ENCODE peak calls at places on chromosomes 3 and 15, in eight cellular contexts. One of them, this sample, is unnamed.
A peak's percentile ranks its signal among the peaks of the same experiment; 100 is the strongest.

GRCh38 chr3:196189608-196190347 is 21.4 kb downstream of the ZDHHC19 start:
- DNase-seq in Peyer's patch: no peak
- DNase-seq in heart left ventricle: no peak
- DNase-seq in astrocyte: no peak
- DNase-seq in suprapubic skin: no peak
- DNase-seq in colonic mucosa: no peak
- DNase-seq in uterus: no peak
- DNase-seq in IMR-90: no peak
- DNase-seq in this sample: no peak

GRCh38 chr3:59518268-59518667 is 468.4 kb upstream of the CFAP20DC start:
- DNase-seq in astrocyte: no peak
- DNase-seq in Peyer's patch: no peak
- DNase-seq in suprapubic skin: no peak
- DNase-seq in colonic mucosa: no peak
- DNase-seq in heart left ventricle: no peak
- DNase-seq in IMR-90: no peak
- DNase-seq in uterus: no peak
- DNase-seq in this sample: no peak

GRCh38 chr3:36650271-36650671 is 114.1 kb downstream of the DCLK3 start:
- DNase-seq in uterus: no peak
- DNase-seq in colonic mucosa: no peak
- DNase-seq in astrocyte: peak; percentile 80
- DNase-seq in IMR-90: peak; percentile 69
- DNase-seq in Peyer's patch: no peak
- DNase-seq in heart left ventricle: no peak
- DNase-seq in suprapubic skin: no peak
- DNase-seq in this sample: no peak

GRCh38 chr15:94015324-94015723 is 216.0 kb upstream of the MCTP2 start:
- DNase-seq in colonic mucosa: no peak
- DNase-seq in Peyer's patch: no peak
- DNase-seq in suprapubic skin: no peak
- DNase-seq in heart left ventricle: no peak
- DNase-seq in uterus: no peak
- DNase-seq in astrocyte: peak; percentile 21
- DNase-seq in IMR-90: no peak
- DNase-seq in this sample: no peak

GRCh38 chr3:45881031-45882022 is 5.0 kb upstream of the CCR9 start:
- DNase-seq in IMR-90: peak; percentile 53
- DNase-seq in astrocyte: peak; percentile 51
- DNase-seq in heart left ventricle: no peak
- DNase-seq in colonic mucosa: no peak
- DNase-seq in Peyer's patch: no peak
- DNase-seq in uterus: no peak
- DNase-seq in suprapubic skin: no peak
- DNase-seq in this sample: no peak

GRCh38 chr15:77140220-77140619 is 69.3 kb upstream of the TSPAN3 start:
- DNase-seq in uterus: no peak
- DNase-seq in IMR-90: no peak
- DNase-seq in heart left ventricle: no peak
- DNase-seq in suprapubic skin: no peak
- DNase-seq in astrocyte: no peak
- DNase-seq in colonic mucosa: no peak
- DNase-seq in Peyer's patch: no peak
- DNase-seq in this sample: no peak

GRCh38 chr15:40925495-40925862 is 3.7 kb upstream of the DLL4 start:
- DNase-seq in heart left ventricle: no peak
- DNase-seq in IMR-90: no peak
- DNase-seq in Peyer's patch: no peak
- DNase-seq in uterus: no peak
- DNase-seq in astrocyte: no peak
- DNase-seq in colonic mucosa: peak; percentile 46
- DNase-seq in suprapubic skin: no peak
- DNase-seq in this sample: no peak

GRCh38 chr15:28967071-28967470 is 81.3 kb downstream of the APBA2 start:
- DNase-seq in IMR-90: peak; percentile 70
- DNase-seq in Peyer's patch: no peak
- DNase-seq in heart left ventricle: no peak
- DNase-seq in colonic mucosa: no peak
- DNase-seq in uterus: no peak
- DNase-seq in astrocyte: peak; percentile 39
- DNase-seq in suprapubic skin: no peak
- DNase-seq in this sample: no peak

DNA sequence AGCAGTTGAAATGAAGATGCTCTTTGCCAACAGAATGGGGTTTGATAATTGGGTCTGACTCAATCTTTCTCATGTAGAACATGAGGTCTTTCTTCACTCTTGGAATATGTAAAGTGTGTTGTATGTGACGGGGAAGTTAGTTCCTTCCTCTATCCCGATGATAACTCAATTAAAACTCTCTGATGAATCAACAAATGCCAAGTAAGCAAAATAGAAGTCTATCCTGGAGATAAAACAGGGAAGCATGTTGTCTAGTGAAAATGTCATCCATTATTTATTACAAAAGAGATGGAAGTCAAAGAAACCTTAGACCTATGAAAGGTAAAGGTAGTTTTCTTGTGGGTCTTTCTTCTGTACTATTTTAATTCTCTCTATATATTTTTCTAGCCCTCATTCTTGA is 274.2 kb upstream of the ARRDC4 start:
- DNase-seq in astrocyte: no peak
- DNase-seq in Peyer's patch: no peak
- DNase-seq in IMR-90: no peak
- DNase-seq in suprapubic skin: no peak
- DNase-seq in colonic mucosa: no peak
- DNase-seq in uterus: no peak
- DNase-seq in heart left ventricle: no peak
- DNase-seq in this sample: no peak
- H3K4me3 ChIP-seq in astrocyte: no peak overlapping the region
- H3K4me3 ChIP-seq in Peyer's patch: no peak overlapping the region
- H3K4me3 ChIP-seq in IMR-90: no peak overlapping the region
- H3K4me3 ChIP-seq in suprapubic skin: no peak overlapping the region
- H3K4me3 ChIP-seq in colonic mucosa: no peak overlapping the region
- H3K4me3 ChIP-seq in uterus: no peak overlapping the region
- H3K4me3 ChIP-seq in heart left ventricle: no peak overlapping the region
- H3K4me3 ChIP-seq in this sample: no peak overlapping the region

DNA sequence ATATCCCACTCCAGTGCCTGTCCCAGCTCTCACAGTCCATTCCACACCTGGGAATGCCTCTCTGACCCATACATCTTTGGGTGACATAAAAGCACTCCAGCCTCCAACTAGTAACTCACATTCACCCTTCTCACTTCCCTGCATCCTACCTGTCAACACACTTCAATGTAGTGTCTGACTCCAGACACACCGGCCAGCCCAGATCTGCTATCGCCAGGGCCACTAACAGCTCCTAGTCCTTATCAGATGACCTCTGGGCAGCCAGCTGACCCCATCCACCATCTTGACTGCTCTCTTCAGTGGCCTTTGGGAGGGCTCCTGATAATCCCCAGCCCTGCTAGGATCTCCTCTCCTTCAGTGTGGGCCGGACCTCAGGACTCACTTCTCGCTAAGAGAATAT is 2.9 kb upstream of the MCM2 start:
- DNase-seq in astrocyte: no peak
- DNase-seq in heart left ventricle: no peak
- DNase-seq in uterus: no peak
- DNase-seq in IMR-90: no peak
- DNase-seq in suprapubic skin: no peak
- DNase-seq in colonic mucosa: no peak
- DNase-seq in Peyer's patch: no peak
- DNase-seq in this sample: no peak
- H3K4me1 ChIP-seq in astrocyte: peaks cover 14% of the 10 kb centered on the region
- H3K4me1 ChIP-seq in heart left ventricle: peaks cover 13% of the 10 kb centered on the region
- H3K4me1 ChIP-seq in uterus: no peaks in the 10 kb centered on the region
- H3K4me1 ChIP-seq in IMR-90: peaks cover 8% of the 10 kb centered on the region
- H3K4me1 ChIP-seq in suprapubic skin: peaks cover 31% of the 10 kb centered on the region
- H3K4me1 ChIP-seq in colonic mucosa: peaks cover 10% of the 10 kb centered on the region
- H3K4me1 ChIP-seq in Peyer's patch: peaks cover 27% of the 10 kb centered on the region
- H3K4me1 ChIP-seq in this sample: peaks cover 20% of the 10 kb centered on the region

DNA sequence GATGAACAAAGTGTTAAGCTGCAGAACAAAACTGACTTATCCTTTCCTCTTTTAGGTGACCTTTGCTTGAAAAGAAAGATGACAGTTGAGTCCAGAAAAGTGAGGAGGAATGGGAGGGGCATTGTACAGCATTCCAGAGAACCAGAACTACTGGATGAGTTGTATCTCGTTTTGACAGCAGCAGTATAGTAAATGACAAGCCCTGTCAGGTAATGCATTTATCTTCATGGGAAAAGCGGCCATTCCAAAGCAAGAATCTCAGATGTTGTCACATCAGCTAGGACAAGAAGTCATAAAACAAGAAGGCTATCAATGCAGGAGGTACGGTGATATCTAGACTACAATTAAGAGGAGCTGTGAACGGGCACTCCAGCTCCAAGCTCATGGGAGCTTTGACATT is 421.5 kb downstream of the MAGI1 start:
- DNase-seq in heart left ventricle: no peak
- DNase-seq in Peyer's patch: no peak
- DNase-seq in uterus: no peak
- DNase-seq in astrocyte: no peak
- DNase-seq in colonic mucosa: no peak
- DNase-seq in IMR-90: no peak
- DNase-seq in suprapubic skin: no peak
- DNase-seq in this sample: no peak
- H3K4me3 ChIP-seq in heart left ventricle: no peak overlapping the region
- H3K4me3 ChIP-seq in Peyer's patch: no peak overlapping the region
- H3K4me3 ChIP-seq in uterus: no peak overlapping the region
- H3K4me3 ChIP-seq in astrocyte: no peak overlapping the region
- H3K4me3 ChIP-seq in colonic mucosa: no peak overlapping the region
- H3K4me3 ChIP-seq in IMR-90: no peak overlapping the region
- H3K4me3 ChIP-seq in suprapubic skin: no peak overlapping the region
- H3K4me3 ChIP-seq in this sample: no peak overlapping the region

GRCh38 chr3:120425877-120426276 is 24.9 kb downstream of the FSTL1 start:
- DNase-seq in heart left ventricle: peak; percentile 40
- DNase-seq in astrocyte: peak; percentile 95
- DNase-seq in IMR-90: peak; percentile 91
- DNase-seq in Peyer's patch: no peak
- DNase-seq in uterus: peak; percentile 81
- DNase-seq in suprapubic skin: no peak
- DNase-seq in colonic mucosa: no peak
- DNase-seq in this sample: no peak
- H3K4me1 ChIP-seq in heart left ventricle: peaks cover 50% of the 10 kb centered on the region
- H3K4me1 ChIP-seq in astrocyte: peaks cover 74% of the 10 kb centered on the region
- H3K4me1 ChIP-seq in IMR-90: peaks cover 59% of the 10 kb centered on the region
- H3K4me1 ChIP-seq in Peyer's patch: peaks cover 3% of the 10 kb centered on the region
- H3K4me1 ChIP-seq in uterus: peaks cover 11% of the 10 kb centered on the region
- H3K4me1 ChIP-seq in suprapubic skin: peaks cover 51% of the 10 kb centered on the region
- H3K4me1 ChIP-seq in colonic mucosa: no peaks in the 10 kb centered on the region
- H3K4me1 ChIP-seq in this sample: peaks cover 44% of the 10 kb centered on the region

DNA sequence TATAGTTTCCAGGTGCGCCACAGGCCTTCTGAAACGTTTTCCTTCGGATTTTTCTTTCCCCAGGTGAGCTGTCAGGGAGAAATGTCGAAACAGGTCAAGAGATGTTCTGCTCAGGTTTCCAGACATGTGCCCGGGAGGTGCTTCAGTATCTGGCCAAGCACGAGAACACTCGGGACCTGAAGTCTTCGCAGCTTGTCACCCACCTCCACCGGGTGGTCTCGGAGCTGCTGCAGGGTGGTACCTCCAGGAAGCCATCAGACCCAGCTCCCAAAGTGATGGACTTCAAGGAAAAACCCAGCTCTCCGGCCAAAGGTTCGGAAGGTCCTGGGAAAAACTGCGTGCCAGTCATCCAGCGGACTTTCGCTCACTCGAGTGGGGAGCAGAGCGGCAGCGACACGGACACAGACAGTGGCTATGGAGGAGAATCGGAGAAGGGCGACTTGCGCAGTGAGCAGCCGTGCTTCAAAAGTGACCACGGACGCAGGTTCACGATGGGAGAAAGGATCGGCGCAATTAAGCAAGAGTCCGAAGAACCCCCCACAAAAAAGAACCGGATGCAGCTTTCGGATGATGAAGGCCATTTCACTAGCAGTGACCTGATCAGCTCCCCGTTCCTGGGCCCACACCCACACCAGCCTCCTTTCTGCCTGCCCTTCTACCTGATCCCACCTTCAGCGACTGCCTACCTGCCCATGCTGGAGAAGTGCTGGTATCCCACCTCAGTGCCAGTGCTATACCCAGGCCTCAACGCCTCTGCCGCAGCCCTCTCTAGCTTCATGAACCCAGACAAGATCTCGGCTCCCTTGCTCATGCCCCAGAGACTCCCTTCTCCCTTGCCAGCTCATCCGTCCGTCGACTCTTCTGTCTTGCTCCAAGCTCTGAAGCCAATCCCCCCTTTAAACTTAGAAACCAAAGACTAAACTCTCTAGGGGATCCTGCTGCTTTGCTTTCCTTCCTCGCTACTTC is 3.8 kb downstream of the BHLHE40 start:
- DNase-seq in Peyer's patch: no peak
- DNase-seq in suprapubic skin: no peak
- DNase-seq in astrocyte: no peak
- DNase-seq in colonic mucosa: no peak
- DNase-seq in IMR-90: peak; percentile 33
- DNase-seq in uterus: no peak
- DNase-seq in heart left ventricle: no peak
- DNase-seq in this sample: no peak
- H3K4me3 ChIP-seq in Peyer's patch: peak overlapping the region; percentile 27
- H3K4me3 ChIP-seq in suprapubic skin: peak overlapping the region; percentile 97
- H3K4me3 ChIP-seq in astrocyte: peak overlapping the region; percentile 96
- H3K4me3 ChIP-seq in colonic mucosa: peak overlapping the region; percentile 88
- H3K4me3 ChIP-seq in IMR-90: peak overlapping the region; percentile 12
- H3K4me3 ChIP-seq in uterus: no peak overlapping the region
- H3K4me3 ChIP-seq in heart left ventricle: peak overlapping the region; percentile 92
- H3K4me3 ChIP-seq in this sample: peak overlapping the region; percentile 98

GRCh38 chr3:30680789-30681188 is 74.4 kb downstream of the TGFBR2 start:
- DNase-seq in uterus: no peak
- DNase-seq in IMR-90: no peak
- DNase-seq in suprapubic skin: no peak
- DNase-seq in heart left ventricle: peak; percentile 44
- DNase-seq in Peyer's patch: no peak
- DNase-seq in colonic mucosa: no peak
- DNase-seq in astrocyte: peak; percentile 18
- DNase-seq in this sample: no peak
- H3K4me1 ChIP-seq in uterus: peaks cover 21% of the 10 kb centered on the region
- H3K4me1 ChIP-seq in IMR-90: peaks cover 19% of the 10 kb centered on the region
- H3K4me1 ChIP-seq in suprapubic skin: peaks cover 39% of the 10 kb centered on the region
- H3K4me1 ChIP-seq in heart left ventricle: peaks cover 49% of the 10 kb centered on the region
- H3K4me1 ChIP-seq in Peyer's patch: peaks cover 32% of the 10 kb centered on the region
- H3K4me1 ChIP-seq in colonic mucosa: no peaks in the 10 kb centered on the region
- H3K4me1 ChIP-seq in astrocyte: peaks cover 22% of the 10 kb centered on the region
- H3K4me1 ChIP-seq in this sample: peaks cover 71% of the 10 kb centered on the region